ENCODE peak calls at places on chromosomes 4 and X, in seven cellular contexts. T is SIG-M5, J is ureter, O is NCI-H146, N is suprapubic skin, F is NCI-H2081, R is HS-5. A is an unnamed sample.

GRCh38 chr4:71251266-71251665 is 87.6 kb upstream of the SLC4A4 start:
- DNase-seq in F (no peak), T (no peak), R (peak; percentile 53), O (no peak), N (no peak), J (no peak), A (no peak)

GRCh38 chr4:83358410-83358809 is 23.8 kb upstream of the HPSE start:
- DNase-seq in R (peak; percentile 45), N (no peak), O (no peak), J (no peak), F (no peak), T (no peak), A (no peak)

GRCh38 chr4:183360161-183360919 is 38.1 kb upstream of the CLDN24 start:
- DNase-seq in O (no peak), N (peak; percentile 6), T (no peak), F (no peak), J (no peak), R (no peak), A (no peak)

GRCh38 chr4:5224340-5224739 is 173.1 kb downstream of the STK32B start:
- DNase-seq in J (no peak), F (no peak), N (no peak), O (no peak), T (no peak), R (no peak), A (no peak)

GRCh38 chr4:52588771-52589591 is 70.1 kb downstream of the USP46 start:
- DNase-seq in N (no peak), R (no peak), F (no peak), J (no peak), T (no peak), O (no peak), A (no peak)

GRCh38 chr4:81602853-81603252 is 131.1 kb upstream of the RASGEF1B start:
- DNase-seq in J (no peak), T (no peak), O (no peak), R (no peak), F (no peak), N (no peak), A (no peak)

GRCh38 chr4:82851902-82852750 is 38.8 kb downstream of the SEC31A start:
- DNase-seq in T (no peak), J (no peak), O (no peak), N (no peak), R (peak; percentile 13), F (no peak), A (no peak)

GRCh38 chrX:84729809-84730208 is 227.6 kb upstream of the HDX start:
- DNase-seq in O (peak; percentile 83), J (no peak), T (no peak), R (peak; percentile 0), F (peak; percentile 61), N (no peak), A (no peak)

GRCh38 chr4:8323947-8324555 is 54.5 kb downstream of the HTRA3 start:
- DNase-seq in T (no peak), F (no peak), N (no peak), J (peak; percentile 35), R (no peak), O (no peak), A (no peak)

GRCh38 chr4:738781-739280 is 33.2 kb downstream of the PCGF3 start:
- DNase-seq in O (no peak), N (no peak), F (no peak), T (no peak), R (no peak), J (no peak), A (peak; percentile 83)

GRCh38 chr4:96649536-96649935 is 809.6 kb downstream of the PDHA2 start:
- DNase-seq in N (no peak), F (no peak), O (no peak), J (no peak), T (no peak), R (peak; percentile 63), A (no peak)

GRCh38 chr4:1172971-1173757 is 781 bp upstream of the SPON2 start:
- DNase-seq in R (no peak), O (no peak), N (peak; percentile 74), F (no peak), J (no peak), T (no peak), A (peak; percentile 28)

GRCh38 chr4:128155231-128155855 is 94.2 kb downstream of the LARP1B start:
- DNase-seq in T (no peak), J (no peak), N (no peak), F (no peak), R (no peak), O (no peak), A (no peak)

GRCh38 chr4:4672397-4672796 is 130.5 kb upstream of the STX18 start:
- DNase-seq in R (no peak), F (no peak), O (no peak), J (no peak), N (no peak), T (no peak), A (peak; percentile 33)

GRCh38 chr4:2802618-2803531 is 10.0 kb downstream of the SH3BP2 start:
- DNase-seq in T (no peak), J (no peak), O (no peak), R (no peak), N (peak; percentile 62), F (no peak), A (no peak)

GRCh38 chr4:151227731-151228130 is 49.2 kb upstream of the PRSS48 start:
- DNase-seq in J (no peak), T (no peak), F (no peak), O (no peak), N (peak; percentile 78), R (peak; percentile 37), A (no peak)

GRCh38 chrX:22383988-22384387 is 111.3 kb downstream of the CBLL2 start:
- DNase-seq in O (no peak), R (no peak), T (no peak), J (no peak), F (no peak), N (no peak), A (no peak)

GRCh38 chr4:73410916-73411730 is 7.0 kb downstream of the ALB start:
- DNase-seq in F (no peak), J (no peak), N (no peak), O (no peak), R (no peak), T (no peak), A (no peak)

GRCh38 chr4:26856906-26857277 is 3.7 kb upstream of the STIM2 start:
- DNase-seq in J (no peak), N (no peak), R (no peak), O (no peak), F (no peak), T (no peak), A (no peak)

GRCh38 chr4:46254788-46255187 is 130.9 kb upstream of the GABRG1 start:
- DNase-seq in J (no peak), O (no peak), F (no peak), R (peak; percentile 64), T (no peak), N (no peak), A (no peak)

GRCh38 chrX:13000311-13000811 is 25.5 kb downstream of the TMSB4X start:
- DNase-seq in J (no peak), R (no peak), T (peak; percentile 1), O (no peak), F (peak; percentile 30), N (no peak), A (no peak)

GRCh38 chr4:19300213-19300612 is 951.5 kb upstream of the SLIT2 start:
- DNase-seq in O (no peak), R (no peak), T (no peak), J (no peak), N (no peak), F (no peak), A (no peak)

GRCh38 chr4:26197018-26197779 is 123.6 kb upstream of the RBPJ start:
- DNase-seq in T (peak; percentile 15), N (no peak), J (peak; percentile 66), F (no peak), R (peak; percentile 92), O (no peak), A (no peak)

GRCh38 chrX:121571333-121571732 is 523.9 kb downstream of the GLUD2 start:
- DNase-seq in T (no peak), J (no peak), R (no peak), O (no peak), N (no peak), F (no peak), A (no peak)

GRCh38 chrX:17376381-17377046 is 1.5 kb downstream of the NHS start:
- DNase-seq in F (no peak), T (no peak), R (no peak), N (peak; percentile 63), J (no peak), O (peak; percentile 35), A (peak; percentile 24)

GRCh38 chr4:5746829-5747745 is 36.1 kb downstream of the EVC start:
- DNase-seq in O (no peak), J (no peak), T (no peak), R (peak; percentile 14), N (no peak), F (no peak), A (no peak)

GRCh38 chrX:12052109-12052508 is 86.2 kb upstream of the FRMPD4 start:
- DNase-seq in N (no peak), O (no peak), F (no peak), R (no peak), T (no peak), J (no peak), A (no peak)

GRCh38 chr4:111303806-111304205 is 680.9 kb upstream of the PITX2 start:
- DNase-seq in F (no peak), J (no peak), T (no peak), R (no peak), O (no peak), N (no peak), A (no peak)

GRCh38 chrX:75603833-75604232 is 81.0 kb upstream of the ZDHHC15 start:
- DNase-seq in N (no peak), F (peak; percentile 10), O (no peak), J (no peak), T (no peak), R (no peak), A (no peak)

GRCh38 chrX:38807873-38808272 is 6.6 kb downstream of the MID1IP1 start:
- DNase-seq in N (no peak), J (no peak), O (no peak), R (no peak), F (no peak), T (no peak), A (no peak)

GRCh38 chr4:1216869-1217294 is 32.0 kb downstream of the CTBP1 start:
- DNase-seq in J (no peak), O (no peak), F (no peak), T (no peak), R (no peak), N (peak; percentile 71), A (no peak)

GRCh38 chrX:34653811-34654210 is 3.3 kb downstream of the TMEM47 start:
- DNase-seq in F (no peak), T (no peak), N (no peak), O (no peak), J (no peak), R (no peak), A (no peak)

GRCh38 chr4:153159728-153160221 is 44.5 kb upstream of the TRIM2 start:
- DNase-seq in F (no peak), R (peak; percentile 69), O (no peak), N (no peak), J (no peak), T (peak; percentile 2), A (no peak)

GRCh38 chr4:138702471-138702870 is 313.1 kb upstream of the NOCT start:
- DNase-seq in J (no peak), N (no peak), R (no peak), F (no peak), T (no peak), O (no peak), A (no peak)

GRCh38 chrX:57821703-57822375 is 88.4 kb downstream of the ZXDA start:
- DNase-seq in J (no peak), R (peak; percentile 18), F (peak; percentile 11), T (no peak), O (peak; percentile 63), N (no peak), A (peak; percentile 36)

GRCh38 chr4:185201983-185202962 is 1.5 kb downstream of the CFAP97 start:
- DNase-seq in N (no peak), O (no peak), T (no peak), J (no peak), F (no peak), R (no peak), A (peak; percentile 39)

GRCh38 chrX:154135458-154136229 is 8.4 kb upstream of the OPN1LW start:
- DNase-seq in T (no peak), N (no peak), F (no peak), J (no peak), O (no peak), R (no peak), A (no peak)

GRCh38 chr4:81446634-81447033 is 25.1 kb downstream of the RASGEF1B start:
- DNase-seq in O (no peak), N (no peak), J (no peak), R (no peak), T (no peak), F (no peak), A (no peak)

A was measured in colonic mucosa.